ENCODE peak calls at places on chromosome 20, in four cellular contexts. B, X, V and A are unnamed samples.

GRCh38 chr20:64233725-64234124 is 21.8 kb upstream of the PCMTD2 start:
- DNase-seq in B (no peak), X (no peak), V (no peak), A (no peak)

GRCh38 chr20:39706089-39706721 is 744.1 kb downstream of the DHX35 start:
- DNase-seq in B (no peak), X (no peak), V (no peak), A (no peak)

GRCh38 chr20:43568706-43569105 is 9.9 kb downstream of the SGK2 start:
- DNase-seq in B (no peak), X (no peak), V (no peak), A (no peak)

GRCh38 chr20:48921883-48922867 is 664 bp downstream of the ARFGEF2 start:
- DNase-seq in B (no peak), X (peak; percentile 28), V (no peak), A (peak; percentile 62)

GRCh38 chr20:49306903-49307336 is 29.1 kb upstream of the ZNFX1 start:
- DNase-seq in B (no peak), X (no peak), V (no peak), A (no peak)

GRCh38 chr20:10720550-10720949 is 46.8 kb upstream of the JAG1 start:
- DNase-seq in B (no peak), X (no peak), V (no peak), A (no peak)

GRCh38 chr20:8153281-8153908 is 21.3 kb downstream of the PLCB1 start:
- DNase-seq in B (no peak), X (peak; percentile 66), V (no peak), A (peak; percentile 40)

GRCh38 chr20:45157977-45158376 is 16.7 kb upstream of the PI3 start:
- DNase-seq in B (no peak), X (peak; percentile 94), V (no peak), A (peak; percentile 83)